ENCODE peak calls at places on chromosomes 2 and 18, in ten cellular contexts. One of them, this sample, is unnamed. For H3K4me1, the result is how much of the 10 kb centered on the place peaks cover.

GRCh38 chr2:64203131-64204005 is 59.1 kb upstream of the PELI1 start:
- DNase-seq in CD8-positive, alpha-beta memory T cell: no peak
- DNase-seq in cardiac muscle cell: peak
- DNase-seq in A549: no peak
- DNase-seq in right cardiac atrium: no peak
- DNase-seq in heart left ventricle: no peak
- DNase-seq in psoas muscle: no peak
- DNase-seq in fibroblast of lung: peak
- DNase-seq in aorta: no peak
- DNase-seq in CD8-positive, alpha-beta T cell: no peak
- DNase-seq in this sample: no peak

GRCh38 chr18:72866901-72867701 is 686 bp downstream of the NETO1 start:
- DNase-seq in heart left ventricle: no peak
- DNase-seq in A549: no peak
- DNase-seq in psoas muscle: no peak
- DNase-seq in CD8-positive, alpha-beta memory T cell: no peak
- DNase-seq in right cardiac atrium: peak
- DNase-seq in CD8-positive, alpha-beta T cell: no peak
- DNase-seq in aorta: no peak
- DNase-seq in fibroblast of lung: no peak
- DNase-seq in cardiac muscle cell: peak
- DNase-seq in this sample: no peak

GRCh38 chr2:158042666-158043065 is 59.0 kb upstream of the UPP2 start:
- DNase-seq in CD8-positive, alpha-beta memory T cell: no peak
- DNase-seq in right cardiac atrium: peak
- DNase-seq in aorta: no peak
- DNase-seq in heart left ventricle: no peak
- DNase-seq in fibroblast of lung: no peak
- DNase-seq in psoas muscle: no peak
- DNase-seq in cardiac muscle cell: no peak
- DNase-seq in A549: no peak
- DNase-seq in CD8-positive, alpha-beta T cell: no peak
- DNase-seq in this sample: no peak

GRCh38 chr18:28973324-28973723 is 796.4 kb upstream of the CDH2 start:
- DNase-seq in CD8-positive, alpha-beta memory T cell: no peak
- DNase-seq in cardiac muscle cell: no peak
- DNase-seq in A549: no peak
- DNase-seq in psoas muscle: no peak
- DNase-seq in aorta: no peak
- DNase-seq in heart left ventricle: no peak
- DNase-seq in CD8-positive, alpha-beta T cell: no peak
- DNase-seq in fibroblast of lung: no peak
- DNase-seq in right cardiac atrium: no peak
- DNase-seq in this sample: no peak

GRCh38 chr2:209208211-209208610 is 215.6 kb upstream of the MAP2 start:
- DNase-seq in heart left ventricle: no peak
- DNase-seq in cardiac muscle cell: peak
- DNase-seq in fibroblast of lung: peak
- DNase-seq in aorta: no peak
- DNase-seq in A549: no peak
- DNase-seq in right cardiac atrium: peak
- DNase-seq in psoas muscle: peak
- DNase-seq in CD8-positive, alpha-beta memory T cell: no peak
- DNase-seq in CD8-positive, alpha-beta T cell: no peak
- DNase-seq in this sample: no peak

GRCh38 chr18:12694032-12694431 is 8.5 kb downstream of the CEP76 start:
- DNase-seq in A549: no peak
- DNase-seq in right cardiac atrium: no peak
- DNase-seq in fibroblast of lung: no peak
- DNase-seq in aorta: no peak
- DNase-seq in psoas muscle: no peak
- DNase-seq in heart left ventricle: no peak
- DNase-seq in CD8-positive, alpha-beta T cell: no peak
- DNase-seq in CD8-positive, alpha-beta memory T cell: no peak
- DNase-seq in cardiac muscle cell: no peak
- DNase-seq in this sample: no peak

GRCh38 chr2:39621596-39621995 is 44.1 kb upstream of the TMEM178A start:
- DNase-seq in CD8-positive, alpha-beta memory T cell: no peak
- DNase-seq in cardiac muscle cell: no peak
- DNase-seq in heart left ventricle: no peak
- DNase-seq in fibroblast of lung: no peak
- DNase-seq in right cardiac atrium: no peak
- DNase-seq in aorta: no peak
- DNase-seq in A549: no peak
- DNase-seq in CD8-positive, alpha-beta T cell: no peak
- DNase-seq in psoas muscle: no peak
- DNase-seq in this sample: no peak

GRCh38 chr2:204670756-204671155 is 125.5 kb downstream of the PARD3B start:
- DNase-seq in psoas muscle: no peak
- DNase-seq in CD8-positive, alpha-beta memory T cell: no peak
- DNase-seq in right cardiac atrium: no peak
- DNase-seq in CD8-positive, alpha-beta T cell: no peak
- DNase-seq in heart left ventricle: no peak
- DNase-seq in cardiac muscle cell: no peak
- DNase-seq in fibroblast of lung: no peak
- DNase-seq in aorta: no peak
- DNase-seq in A549: no peak
- DNase-seq in this sample: no peak

GRCh38 chr2:205807229-205807628 is 124.9 kb downstream of the NRP2 start:
- DNase-seq in A549: no peak
- DNase-seq in fibroblast of lung: no peak
- DNase-seq in cardiac muscle cell: no peak
- DNase-seq in heart left ventricle: no peak
- DNase-seq in right cardiac atrium: no peak
- DNase-seq in CD8-positive, alpha-beta memory T cell: no peak
- DNase-seq in CD8-positive, alpha-beta T cell: no peak
- DNase-seq in psoas muscle: no peak
- DNase-seq in aorta: no peak
- DNase-seq in this sample: no peak

GRCh38 chr2:128552806-128553551 is 234.3 kb upstream of the HS6ST1 start:
- DNase-seq in CD8-positive, alpha-beta T cell: no peak
- DNase-seq in fibroblast of lung: peak
- DNase-seq in psoas muscle: no peak
- DNase-seq in right cardiac atrium: peak
- DNase-seq in cardiac muscle cell: no peak
- DNase-seq in aorta: no peak
- DNase-seq in CD8-positive, alpha-beta memory T cell: no peak
- DNase-seq in heart left ventricle: no peak
- DNase-seq in A549: no peak
- DNase-seq in this sample: no peak

GRCh38 chr18:69885841-69886531 is 61.7 kb downstream of the CD226 start:
- DNase-seq in psoas muscle: no peak
- DNase-seq in CD8-positive, alpha-beta T cell: no peak
- DNase-seq in A549: no peak
- DNase-seq in aorta: no peak
- DNase-seq in cardiac muscle cell: no peak
- DNase-seq in fibroblast of lung: no peak
- DNase-seq in CD8-positive, alpha-beta memory T cell: peak
- DNase-seq in right cardiac atrium: no peak
- DNase-seq in heart left ventricle: no peak
- DNase-seq in this sample: no peak

GRCh38 chr2:36469701-36470100 is 114.1 kb downstream of the CRIM1 start:
- DNase-seq in A549: no peak
- DNase-seq in aorta: no peak
- DNase-seq in fibroblast of lung: no peak
- DNase-seq in CD8-positive, alpha-beta memory T cell: no peak
- DNase-seq in heart left ventricle: no peak
- DNase-seq in cardiac muscle cell: no peak
- DNase-seq in CD8-positive, alpha-beta T cell: no peak
- DNase-seq in psoas muscle: no peak
- DNase-seq in right cardiac atrium: no peak
- DNase-seq in this sample: no peak

GRCh38 chr2:47488870-47489584 is 86.1 kb downstream of the MSH2 start:
- DNase-seq in CD8-positive, alpha-beta memory T cell: no peak
- DNase-seq in aorta: no peak
- DNase-seq in heart left ventricle: no peak
- DNase-seq in A549: peak
- DNase-seq in psoas muscle: no peak
- DNase-seq in cardiac muscle cell: no peak
- DNase-seq in right cardiac atrium: no peak
- DNase-seq in CD8-positive, alpha-beta T cell: no peak
- DNase-seq in fibroblast of lung: peak
- DNase-seq in this sample: no peak

GRCh38 chr18:74420491-74420890 is 36.6 kb downstream of the DIPK1C start:
- DNase-seq in heart left ventricle: peak
- DNase-seq in psoas muscle: no peak
- DNase-seq in cardiac muscle cell: no peak
- DNase-seq in fibroblast of lung: no peak
- DNase-seq in A549: no peak
- DNase-seq in CD8-positive, alpha-beta memory T cell: no peak
- DNase-seq in aorta: no peak
- DNase-seq in CD8-positive, alpha-beta T cell: no peak
- DNase-seq in right cardiac atrium: peak
- DNase-seq in this sample: no peak

GRCh38 chr18:53795061-53795460 is 429.4 kb downstream of the MBD2 start:
- DNase-seq in psoas muscle: no peak
- DNase-seq in A549: no peak
- DNase-seq in right cardiac atrium: no peak
- DNase-seq in aorta: no peak
- DNase-seq in fibroblast of lung: peak
- DNase-seq in cardiac muscle cell: no peak
- DNase-seq in heart left ventricle: no peak
- DNase-seq in CD8-positive, alpha-beta T cell: no peak
- DNase-seq in CD8-positive, alpha-beta memory T cell: no peak
- DNase-seq in this sample: no peak

GRCh38 chr2:189870396-189871089 is 86.3 kb downstream of the PMS1 start:
- DNase-seq in heart left ventricle: no peak
- DNase-seq in A549: no peak
- DNase-seq in CD8-positive, alpha-beta T cell: no peak
- DNase-seq in right cardiac atrium: no peak
- DNase-seq in psoas muscle: no peak
- DNase-seq in fibroblast of lung: peak
- DNase-seq in aorta: no peak
- DNase-seq in cardiac muscle cell: no peak
- DNase-seq in CD8-positive, alpha-beta memory T cell: no peak
- DNase-seq in this sample: no peak
- H3K27ac ChIP-seq in heart left ventricle: no peak
- H3K27ac ChIP-seq in A549: no peak
- H3K27ac ChIP-seq in CD8-positive, alpha-beta T cell: no peak
- H3K27ac ChIP-seq in right cardiac atrium: no peak
- H3K27ac ChIP-seq in psoas muscle: no peak
- H3K27ac ChIP-seq in fibroblast of lung: no peak
- H3K27ac ChIP-seq in aorta: no peak
- H3K27ac ChIP-seq in cardiac muscle cell: no peak
- H3K27ac ChIP-seq in CD8-positive, alpha-beta memory T cell: no peak
- H3K27ac ChIP-seq in this sample: no peak

GRCh38 chr2:196249860-196250259 is 78.5 kb upstream of the STK17B start:
- DNase-seq in fibroblast of lung: peak
- DNase-seq in heart left ventricle: no peak
- DNase-seq in CD8-positive, alpha-beta T cell: no peak
- DNase-seq in CD8-positive, alpha-beta memory T cell: no peak
- DNase-seq in psoas muscle: no peak
- DNase-seq in aorta: no peak
- DNase-seq in right cardiac atrium: no peak
- DNase-seq in A549: no peak
- DNase-seq in cardiac muscle cell: no peak
- DNase-seq in this sample: no peak

GRCh38 chr2:196248467-196249104 is 77.2 kb upstream of the STK17B start:
- DNase-seq in right cardiac atrium: no peak
- DNase-seq in psoas muscle: no peak
- DNase-seq in CD8-positive, alpha-beta memory T cell: no peak
- DNase-seq in cardiac muscle cell: no peak
- DNase-seq in heart left ventricle: no peak
- DNase-seq in CD8-positive, alpha-beta T cell: no peak
- DNase-seq in fibroblast of lung: peak
- DNase-seq in A549: no peak
- DNase-seq in aorta: no peak
- DNase-seq in this sample: no peak

GRCh38 chr2:196247114-196247978 is 76.0 kb upstream of the STK17B start:
- DNase-seq in A549: no peak
- DNase-seq in fibroblast of lung: peak
- DNase-seq in cardiac muscle cell: no peak
- DNase-seq in CD8-positive, alpha-beta memory T cell: no peak
- DNase-seq in psoas muscle: peak
- DNase-seq in CD8-positive, alpha-beta T cell: no peak
- DNase-seq in aorta: no peak
- DNase-seq in heart left ventricle: no peak
- DNase-seq in right cardiac atrium: no peak
- DNase-seq in this sample: no peak

GRCh38 chr2:196247979-196248286 is 76.6 kb upstream of the STK17B start:
- DNase-seq in heart left ventricle: no peak
- DNase-seq in psoas muscle: no peak
- DNase-seq in fibroblast of lung: no peak
- DNase-seq in right cardiac atrium: no peak
- DNase-seq in cardiac muscle cell: no peak
- DNase-seq in CD8-positive, alpha-beta memory T cell: no peak
- DNase-seq in aorta: no peak
- DNase-seq in CD8-positive, alpha-beta T cell: no peak
- DNase-seq in A549: no peak
- DNase-seq in this sample: no peak

DNA sequence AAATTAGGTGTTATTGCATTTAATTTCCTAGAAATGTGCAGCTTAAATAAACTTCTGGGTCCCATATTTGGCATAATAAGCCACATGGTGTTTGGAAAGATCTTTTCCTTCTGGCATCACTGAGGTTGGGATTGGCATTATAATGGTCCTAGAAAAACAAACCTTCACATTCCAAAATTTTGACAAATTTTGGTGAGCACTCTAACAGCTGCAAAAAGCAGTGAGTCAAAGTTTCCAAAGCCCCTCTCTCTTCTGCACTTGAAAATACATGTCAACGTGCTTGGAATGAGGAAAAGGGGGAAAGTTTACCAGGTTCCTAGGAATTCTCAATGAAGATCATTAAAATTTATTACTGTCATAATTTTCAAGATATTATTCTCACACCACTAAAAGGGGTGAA is 77.8 kb upstream of the STK17B start:
- DNase-seq in psoas muscle: no peak
- DNase-seq in cardiac muscle cell: no peak
- DNase-seq in heart left ventricle: no peak
- DNase-seq in aorta: no peak
- DNase-seq in CD8-positive, alpha-beta T cell: no peak
- DNase-seq in A549: no peak
- DNase-seq in fibroblast of lung: peak
- DNase-seq in CD8-positive, alpha-beta memory T cell: no peak
- DNase-seq in right cardiac atrium: no peak
- DNase-seq in this sample: no peak
- H3K4me1 ChIP-seq in psoas muscle: under half
- H3K4me1 ChIP-seq in cardiac muscle cell: under half
- H3K4me1 ChIP-seq in heart left ventricle: under half
- H3K4me1 ChIP-seq in aorta: under half
- H3K4me1 ChIP-seq in CD8-positive, alpha-beta T cell: half or more
- H3K4me1 ChIP-seq in A549: under half
- H3K4me1 ChIP-seq in fibroblast of lung: under half
- H3K4me1 ChIP-seq in CD8-positive, alpha-beta memory T cell: half or more
- H3K4me1 ChIP-seq in right cardiac atrium: under half
- H3K4me1 ChIP-seq in this sample: under half

GRCh38 chr18:22347624-22348511 is 69.8 kb downstream of the CTAGE1 start:
- DNase-seq in heart left ventricle: peak
- DNase-seq in CD8-positive, alpha-beta T cell: peak
- DNase-seq in psoas muscle: no peak
- DNase-seq in right cardiac atrium: peak
- DNase-seq in fibroblast of lung: peak
- DNase-seq in CD8-positive, alpha-beta memory T cell: peak
- DNase-seq in aorta: peak
- DNase-seq in cardiac muscle cell: peak
- DNase-seq in A549: no peak
- DNase-seq in this sample: no peak
- H3K4me3 ChIP-seq in heart left ventricle: peak
- H3K4me3 ChIP-seq in CD8-positive, alpha-beta T cell: peak
- H3K4me3 ChIP-seq in psoas muscle: peak
- H3K4me3 ChIP-seq in right cardiac atrium: peak
- H3K4me3 ChIP-seq in fibroblast of lung: peak
- H3K4me3 ChIP-seq in CD8-positive, alpha-beta memory T cell: peak
- H3K4me3 ChIP-seq in aorta: peak
- H3K4me3 ChIP-seq in cardiac muscle cell: peak
- H3K4me3 ChIP-seq in A549: peak
- H3K4me3 ChIP-seq in this sample: peak

GRCh38 chr2:172427990-172428840 is 829 bp downstream of the ITGA6 start:
- DNase-seq in cardiac muscle cell: peak
- DNase-seq in aorta: peak
- DNase-seq in heart left ventricle: peak
- DNase-seq in psoas muscle: peak
- DNase-seq in A549: peak
- DNase-seq in CD8-positive, alpha-beta memory T cell: peak
- DNase-seq in fibroblast of lung: peak
- DNase-seq in right cardiac atrium: peak
- DNase-seq in CD8-positive, alpha-beta T cell: peak
- DNase-seq in this sample: no peak
- H3K27ac ChIP-seq in cardiac muscle cell: peak
- H3K27ac ChIP-seq in aorta: no peak
- H3K27ac ChIP-seq in heart left ventricle: peak
- H3K27ac ChIP-seq in psoas muscle: peak
- H3K27ac ChIP-seq in A549: peak
- H3K27ac ChIP-seq in CD8-positive, alpha-beta memory T cell: peak
- H3K27ac ChIP-seq in fibroblast of lung: peak
- H3K27ac ChIP-seq in right cardiac atrium: peak
- H3K27ac ChIP-seq in CD8-positive, alpha-beta T cell: peak
- H3K27ac ChIP-seq in this sample: no peak

This sample was measured in iPS DF 6.9.